ENCODE peak calls at places on chromosome 20, in eight cellular contexts. One of them, this sample, is unnamed. For H3K4me1, the result is how much of the 10 kb centered on the place peaks cover.

GRCh38 chr20:48538058-48538825 is 289.6 kb downstream of the PREX1 start:
- DNase-seq in fibroblast of lung: peak
- DNase-seq in heart right ventricle: no peak
- DNase-seq in ascending aorta: no peak
- DNase-seq in tibial nerve: no peak
- DNase-seq in adrenal gland: no peak
- DNase-seq in stomach: peak
- DNase-seq in lung: peak
- DNase-seq in this sample: no peak

GRCh38 chr20:17768267-17768666 is 68.5 kb downstream of the BANF2 start:
- DNase-seq in fibroblast of lung: no peak
- DNase-seq in tibial nerve: no peak
- DNase-seq in heart right ventricle: no peak
- DNase-seq in adrenal gland: no peak
- DNase-seq in ascending aorta: no peak
- DNase-seq in lung: no peak
- DNase-seq in stomach: no peak
- DNase-seq in this sample: no peak

GRCh38 chr20:15196580-15197255 is 859.3 kb upstream of the FLRT3 start:
- DNase-seq in adrenal gland: no peak
- DNase-seq in fibroblast of lung: no peak
- DNase-seq in heart right ventricle: no peak
- DNase-seq in tibial nerve: no peak
- DNase-seq in lung: peak
- DNase-seq in ascending aorta: no peak
- DNase-seq in stomach: no peak
- DNase-seq in this sample: no peak

GRCh38 chr20:22920898-22921297 is 114.2 kb upstream of the SSTR4 start:
- DNase-seq in tibial nerve: no peak
- DNase-seq in lung: no peak
- DNase-seq in ascending aorta: no peak
- DNase-seq in heart right ventricle: no peak
- DNase-seq in fibroblast of lung: no peak
- DNase-seq in adrenal gland: no peak
- DNase-seq in stomach: no peak
- DNase-seq in this sample: no peak

GRCh38 chr20:51404297-51405060 is 138.0 kb downstream of the NFATC2 start:
- DNase-seq in lung: no peak
- DNase-seq in adrenal gland: no peak
- DNase-seq in fibroblast of lung: peak
- DNase-seq in ascending aorta: peak
- DNase-seq in tibial nerve: no peak
- DNase-seq in stomach: peak
- DNase-seq in heart right ventricle: no peak
- DNase-seq in this sample: no peak

GRCh38 chr20:45238139-45238538 is 16.2 kb downstream of the SLPI start:
- DNase-seq in adrenal gland: no peak
- DNase-seq in ascending aorta: no peak
- DNase-seq in heart right ventricle: no peak
- DNase-seq in stomach: no peak
- DNase-seq in lung: no peak
- DNase-seq in fibroblast of lung: no peak
- DNase-seq in tibial nerve: no peak
- DNase-seq in this sample: no peak

GRCh38 chr20:51345601-51346101 is 196.9 kb downstream of the NFATC2 start:
- DNase-seq in fibroblast of lung: peak
- DNase-seq in adrenal gland: peak
- DNase-seq in stomach: no peak
- DNase-seq in heart right ventricle: no peak
- DNase-seq in tibial nerve: peak
- DNase-seq in ascending aorta: no peak
- DNase-seq in lung: no peak
- DNase-seq in this sample: no peak

GRCh38 chr20:19777981-19778380 is 19.9 kb downstream of the RIN2 start:
- DNase-seq in lung: no peak
- DNase-seq in heart right ventricle: no peak
- DNase-seq in stomach: no peak
- DNase-seq in tibial nerve: no peak
- DNase-seq in adrenal gland: no peak
- DNase-seq in fibroblast of lung: no peak
- DNase-seq in ascending aorta: peak
- DNase-seq in this sample: no peak

GRCh38 chr20:32448306-32449056 is 90.3 kb downstream of the ASXL1 start:
- DNase-seq in adrenal gland: peak
- DNase-seq in ascending aorta: peak
- DNase-seq in fibroblast of lung: no peak
- DNase-seq in stomach: no peak
- DNase-seq in lung: no peak
- DNase-seq in tibial nerve: no peak
- DNase-seq in heart right ventricle: no peak
- DNase-seq in this sample: peak

GRCh38 chr20:8678098-8678776 is 390.6 kb upstream of the PLCB4 start:
- DNase-seq in lung: no peak
- DNase-seq in adrenal gland: no peak
- DNase-seq in tibial nerve: no peak
- DNase-seq in heart right ventricle: no peak
- DNase-seq in stomach: no peak
- DNase-seq in fibroblast of lung: peak
- DNase-seq in ascending aorta: no peak
- DNase-seq in this sample: no peak

GRCh38 chr20:41137412-41138216 is at the start of gene PLCG1:
- DNase-seq in tibial nerve: peak
- DNase-seq in adrenal gland: peak
- DNase-seq in ascending aorta: peak
- DNase-seq in fibroblast of lung: peak
- DNase-seq in stomach: peak
- DNase-seq in heart right ventricle: peak
- DNase-seq in lung: peak
- DNase-seq in this sample: peak

GRCh38 chr20:18431206-18431605 is 35.6 kb downstream of the DZANK1 start:
- DNase-seq in adrenal gland: no peak
- DNase-seq in lung: no peak
- DNase-seq in stomach: no peak
- DNase-seq in fibroblast of lung: no peak
- DNase-seq in ascending aorta: no peak
- DNase-seq in tibial nerve: no peak
- DNase-seq in heart right ventricle: no peak
- DNase-seq in this sample: no peak

GRCh38 chr20:48574383-48574782 is 253.4 kb downstream of the PREX1 start:
- DNase-seq in lung: no peak
- DNase-seq in heart right ventricle: no peak
- DNase-seq in ascending aorta: no peak
- DNase-seq in stomach: no peak
- DNase-seq in fibroblast of lung: no peak
- DNase-seq in adrenal gland: no peak
- DNase-seq in tibial nerve: no peak
- DNase-seq in this sample: no peak

GRCh38 chr20:58103517-58103904 is 124.9 kb downstream of the ANKRD60 start:
- DNase-seq in adrenal gland: no peak
- DNase-seq in lung: peak
- DNase-seq in tibial nerve: no peak
- DNase-seq in heart right ventricle: no peak
- DNase-seq in fibroblast of lung: no peak
- DNase-seq in stomach: no peak
- DNase-seq in ascending aorta: no peak
- DNase-seq in this sample: no peak

GRCh38 chr20:58420798-58421496 is 31.9 kb downstream of the VAPB start:
- DNase-seq in heart right ventricle: no peak
- DNase-seq in tibial nerve: no peak
- DNase-seq in stomach: no peak
- DNase-seq in lung: no peak
- DNase-seq in adrenal gland: no peak
- DNase-seq in ascending aorta: no peak
- DNase-seq in fibroblast of lung: peak
- DNase-seq in this sample: no peak

GRCh38 chr20:44068311-44068710 is 118.7 kb downstream of the JPH2 start:
- DNase-seq in lung: no peak
- DNase-seq in fibroblast of lung: no peak
- DNase-seq in adrenal gland: no peak
- DNase-seq in stomach: no peak
- DNase-seq in ascending aorta: no peak
- DNase-seq in tibial nerve: no peak
- DNase-seq in heart right ventricle: no peak
- DNase-seq in this sample: peak
- TF ChIP-seq CTCF in lung: no peak
- TF ChIP-seq CTCF in fibroblast of lung: no peak
- TF ChIP-seq CTCF in adrenal gland: no peak
- TF ChIP-seq CTCF in stomach: no peak
- TF ChIP-seq CTCF in ascending aorta: no peak
- TF ChIP-seq CTCF in tibial nerve: no peak
- TF ChIP-seq CTCF in heart right ventricle: no peak
- TF ChIP-seq CTCF in this sample: no peak

GRCh38 chr20:63500902-63501817 is 2.3 kb upstream of the EEF1A2 start:
- DNase-seq in fibroblast of lung: no peak
- DNase-seq in heart right ventricle: no peak
- DNase-seq in tibial nerve: no peak
- DNase-seq in ascending aorta: no peak
- DNase-seq in lung: no peak
- DNase-seq in stomach: no peak
- DNase-seq in adrenal gland: no peak
- DNase-seq in this sample: peak

GRCh38 chr20:63501818-63502670 is 3.2 kb upstream of the EEF1A2 start:
- DNase-seq in lung: no peak
- DNase-seq in stomach: no peak
- DNase-seq in adrenal gland: no peak
- DNase-seq in ascending aorta: no peak
- DNase-seq in fibroblast of lung: no peak
- DNase-seq in tibial nerve: no peak
- DNase-seq in heart right ventricle: peak
- DNase-seq in this sample: peak

GRCh38 chr20:63499333-63499969 is 568 bp upstream of the EEF1A2 start:
- DNase-seq in stomach: no peak
- DNase-seq in heart right ventricle: no peak
- DNase-seq in adrenal gland: no peak
- DNase-seq in fibroblast of lung: no peak
- DNase-seq in tibial nerve: no peak
- DNase-seq in ascending aorta: no peak
- DNase-seq in lung: no peak
- DNase-seq in this sample: peak

GRCh38 chr20:63498950-63499332 is at the start of gene EEF1A2:
- DNase-seq in lung: no peak
- DNase-seq in stomach: peak
- DNase-seq in tibial nerve: no peak
- DNase-seq in fibroblast of lung: no peak
- DNase-seq in ascending aorta: no peak
- DNase-seq in adrenal gland: no peak
- DNase-seq in heart right ventricle: peak
- DNase-seq in this sample: peak

GRCh38 chr20:63500151-63500901 is 1.4 kb upstream of the EEF1A2 start:
- DNase-seq in stomach: no peak
- DNase-seq in tibial nerve: no peak
- DNase-seq in adrenal gland: no peak
- DNase-seq in fibroblast of lung: no peak
- DNase-seq in lung: no peak
- DNase-seq in heart right ventricle: no peak
- DNase-seq in ascending aorta: no peak
- DNase-seq in this sample: peak
- H3K27ac ChIP-seq in stomach: no peak
- H3K27ac ChIP-seq in tibial nerve: no peak
- H3K27ac ChIP-seq in adrenal gland: no peak
- H3K27ac ChIP-seq in fibroblast of lung: no peak
- H3K27ac ChIP-seq in lung: peak
- H3K27ac ChIP-seq in heart right ventricle: peak
- H3K27ac ChIP-seq in ascending aorta: no peak
- H3K27ac ChIP-seq in this sample: peak

DNA sequence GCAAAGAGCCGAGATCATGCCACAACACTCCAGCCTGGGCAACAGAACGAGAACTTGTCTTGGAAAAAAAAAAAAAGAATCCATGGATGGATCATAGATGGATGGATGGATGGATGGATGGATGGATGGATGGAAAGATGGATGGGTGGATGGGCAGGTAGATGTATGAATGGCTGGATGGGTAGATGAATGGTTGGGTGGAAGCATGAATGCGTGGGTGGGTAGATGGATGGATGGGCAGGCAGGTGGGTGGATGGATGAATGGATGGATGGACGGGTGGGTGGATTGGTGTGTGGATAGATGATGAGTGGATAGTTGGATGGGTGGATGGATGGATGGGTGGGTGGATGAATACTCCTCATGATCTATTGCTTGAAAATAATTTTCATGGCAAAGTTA is 1.4 kb downstream of the JPH2 start:
- DNase-seq in tibial nerve: no peak
- DNase-seq in adrenal gland: no peak
- DNase-seq in stomach: no peak
- DNase-seq in ascending aorta: no peak
- DNase-seq in lung: no peak
- DNase-seq in fibroblast of lung: no peak
- DNase-seq in heart right ventricle: no peak
- DNase-seq in this sample: no peak
- H3K4me1 ChIP-seq in tibial nerve: under half
- H3K4me1 ChIP-seq in adrenal gland: under half
- H3K4me1 ChIP-seq in stomach: under half
- H3K4me1 ChIP-seq in ascending aorta: under half
- H3K4me1 ChIP-seq in lung: under half
- H3K4me1 ChIP-seq in fibroblast of lung: under half
- H3K4me1 ChIP-seq in heart right ventricle: under half
- H3K4me1 ChIP-seq in this sample: under half

GRCh38 chr20:33545763-33546162 is 55.9 kb downstream of the CBFA2T2 start:
- DNase-seq in adrenal gland: no peak
- DNase-seq in tibial nerve: no peak
- DNase-seq in heart right ventricle: no peak
- DNase-seq in fibroblast of lung: no peak
- DNase-seq in stomach: no peak
- DNase-seq in ascending aorta: no peak
- DNase-seq in lung: no peak
- DNase-seq in this sample: no peak

GRCh38 chr20:33554914-33555420 is 65.1 kb downstream of the CBFA2T2 start:
- DNase-seq in stomach: no peak
- DNase-seq in ascending aorta: no peak
- DNase-seq in lung: no peak
- DNase-seq in heart right ventricle: no peak
- DNase-seq in adrenal gland: no peak
- DNase-seq in fibroblast of lung: peak
- DNase-seq in tibial nerve: no peak
- DNase-seq in this sample: no peak

GRCh38 chr20:33551778-33552177 is 61.9 kb downstream of the CBFA2T2 start:
- DNase-seq in stomach: no peak
- DNase-seq in adrenal gland: no peak
- DNase-seq in lung: no peak
- DNase-seq in ascending aorta: no peak
- DNase-seq in heart right ventricle: no peak
- DNase-seq in fibroblast of lung: peak
- DNase-seq in tibial nerve: no peak
- DNase-seq in this sample: no peak

GRCh38 chr20:33552519-33552918 is 62.6 kb downstream of the CBFA2T2 start:
- DNase-seq in tibial nerve: no peak
- DNase-seq in lung: no peak
- DNase-seq in fibroblast of lung: no peak
- DNase-seq in heart right ventricle: no peak
- DNase-seq in stomach: no peak
- DNase-seq in adrenal gland: no peak
- DNase-seq in ascending aorta: no peak
- DNase-seq in this sample: no peak

DNA sequence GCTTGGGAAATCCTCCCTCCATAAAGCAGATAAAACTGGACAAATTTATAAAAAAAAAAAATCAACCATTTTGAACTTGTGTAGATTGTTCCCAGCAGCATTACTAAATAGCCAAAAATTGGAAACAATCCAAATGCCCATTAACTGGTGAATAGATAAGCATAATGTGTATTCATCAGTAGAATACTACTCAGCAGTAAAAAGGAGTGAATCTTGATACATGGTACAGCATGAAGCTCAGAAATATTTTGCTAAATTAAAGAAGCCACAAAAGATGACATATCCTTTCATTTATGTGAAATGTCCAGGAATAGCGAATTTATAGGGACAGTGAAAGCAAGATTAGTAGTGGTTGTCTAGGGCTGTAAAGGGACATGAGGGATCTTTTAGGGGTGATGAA is 59.3 kb downstream of the CBFA2T2 start:
- DNase-seq in adrenal gland: no peak
- DNase-seq in tibial nerve: no peak
- DNase-seq in lung: no peak
- DNase-seq in ascending aorta: no peak
- DNase-seq in stomach: no peak
- DNase-seq in heart right ventricle: no peak
- DNase-seq in fibroblast of lung: no peak
- DNase-seq in this sample: no peak
- TF ChIP-seq CTCF in adrenal gland: no peak
- TF ChIP-seq CTCF in tibial nerve: no peak
- TF ChIP-seq CTCF in lung: no peak
- TF ChIP-seq CTCF in ascending aorta: no peak
- TF ChIP-seq CTCF in stomach: no peak
- TF ChIP-seq CTCF in heart right ventricle: no peak
- TF ChIP-seq CTCF in fibroblast of lung: no peak
- TF ChIP-seq CTCF in this sample: no peak

This sample was measured in heart left ventricle.